ENCODE peak calls at places on chromosomes 2 and 18, in six cellular contexts. One of them, this sample, is unnamed.
A peak's percentile ranks its signal among the peaks of the same experiment; 100 is the strongest.

GRCh38 chr18:68960355-68960754 is 162.5 kb downstream of the CCDC102B start:
- DNase-seq in Daoy: no peak
- DNase-seq in epithelial cell of proximal tubule: no peak
- DNase-seq in WTC11: no peak
- DNase-seq in lung microvascular endothelial cell: no peak
- DNase-seq in HCT116: no peak
- DNase-seq in this sample: no peak

GRCh38 chr2:106869512-106870276 is 16.3 kb downstream of the ST6GAL2 start:
- DNase-seq in Daoy: no peak
- DNase-seq in epithelial cell of proximal tubule: no peak
- DNase-seq in WTC11: peak; percentile 24
- DNase-seq in lung microvascular endothelial cell: no peak
- DNase-seq in HCT116: no peak
- DNase-seq in this sample: no peak

GRCh38 chr2:73993376-73993775 is 8.7 kb downstream of the TET3 start:
- DNase-seq in Daoy: peak; percentile 44
- DNase-seq in epithelial cell of proximal tubule: no peak
- DNase-seq in WTC11: no peak
- DNase-seq in lung microvascular endothelial cell: no peak
- DNase-seq in HCT116: no peak
- DNase-seq in this sample: no peak

GRCh38 chr2:120445431-120446143 is 99.7 kb downstream of the INHBB start:
- DNase-seq in Daoy: peak; percentile 44
- DNase-seq in epithelial cell of proximal tubule: no peak
- DNase-seq in WTC11: no peak
- DNase-seq in lung microvascular endothelial cell: no peak
- DNase-seq in HCT116: peak; percentile 49
- DNase-seq in this sample: peak; percentile 55

GRCh38 chr18:45783097-45784075 is 42.1 kb upstream of the SIGLEC15 start:
- DNase-seq in Daoy: no peak
- DNase-seq in epithelial cell of proximal tubule: no peak
- DNase-seq in WTC11: no peak
- DNase-seq in lung microvascular endothelial cell: no peak
- DNase-seq in HCT116: no peak
- DNase-seq in this sample: peak; percentile 30

GRCh38 chr18:65968605-65969004 is 217.8 kb downstream of the CDH7 start:
- DNase-seq in Daoy: no peak
- DNase-seq in epithelial cell of proximal tubule: no peak
- DNase-seq in WTC11: peak; percentile 15
- DNase-seq in lung microvascular endothelial cell: no peak
- DNase-seq in HCT116: no peak
- DNase-seq in this sample: no peak

GRCh38 chr2:45706028-45706427 is 54.6 kb downstream of the PRKCE start:
- DNase-seq in Daoy: no peak
- DNase-seq in epithelial cell of proximal tubule: no peak
- DNase-seq in WTC11: no peak
- DNase-seq in lung microvascular endothelial cell: no peak
- DNase-seq in HCT116: no peak
- DNase-seq in this sample: no peak

GRCh38 chr2:69692424-69692823 is 48.9 kb upstream of the AAK1 start:
- DNase-seq in Daoy: no peak
- DNase-seq in epithelial cell of proximal tubule: no peak
- DNase-seq in WTC11: no peak
- DNase-seq in lung microvascular endothelial cell: no peak
- DNase-seq in HCT116: no peak
- DNase-seq in this sample: no peak

GRCh38 chr18:48459016-48459415 is 49.8 kb upstream of the ZBTB7C start:
- DNase-seq in Daoy: no peak
- DNase-seq in epithelial cell of proximal tubule: no peak
- DNase-seq in WTC11: no peak
- DNase-seq in lung microvascular endothelial cell: no peak
- DNase-seq in HCT116: no peak
- DNase-seq in this sample: no peak

GRCh38 chr2:47422016-47422415 is 19.1 kb downstream of the MSH2 start:
- DNase-seq in Daoy: peak; percentile 25
- DNase-seq in epithelial cell of proximal tubule: no peak
- DNase-seq in WTC11: no peak
- DNase-seq in lung microvascular endothelial cell: no peak
- DNase-seq in HCT116: no peak
- DNase-seq in this sample: no peak

GRCh38 chr2:3254438-3254941 is 123.1 kb downstream of the EIPR1 start:
- DNase-seq in Daoy: no peak
- DNase-seq in epithelial cell of proximal tubule: peak; percentile 41
- DNase-seq in WTC11: no peak
- DNase-seq in lung microvascular endothelial cell: no peak
- DNase-seq in HCT116: no peak
- DNase-seq in this sample: no peak

GRCh38 chr2:27663463-27664244 is at the start of the genes SLC4A1AP and SUPT7L:
- DNase-seq in Daoy: peak; percentile 82
- DNase-seq in epithelial cell of proximal tubule: peak; percentile 74
- DNase-seq in WTC11: peak; percentile 66
- DNase-seq in lung microvascular endothelial cell: peak; percentile 87
- DNase-seq in HCT116: peak; percentile 85
- DNase-seq in this sample: peak; percentile 81

GRCh38 chr2:140863713-140864112 is 1267.1 kb downstream of the LRP1B start:
- DNase-seq in Daoy: no peak
- DNase-seq in epithelial cell of proximal tubule: peak; percentile 35
- DNase-seq in WTC11: no peak
- DNase-seq in lung microvascular endothelial cell: peak; percentile 52
- DNase-seq in HCT116: peak; percentile 63
- DNase-seq in this sample: peak; percentile 37